ENCODE peak calls at places on chromosomes 5 and 9, in four cellular contexts. One of them, this sample, is unnamed.

GRCh38 chr5:55338810-55339243 is 31.0 kb downstream of the MTREX start:
- DNase-seq in stomach: no peak
- DNase-seq in mammary epithelial cell: no peak
- DNase-seq in astrocyte: no peak
- DNase-seq in this sample: no peak

GRCh38 chr9:93020785-93021670 is 37.5 kb upstream of the SUSD3 start:
- DNase-seq in stomach: no peak
- DNase-seq in mammary epithelial cell: no peak
- DNase-seq in astrocyte: no peak
- DNase-seq in this sample: no peak

GRCh38 chr9:93325307-93326035 is 126.0 kb upstream of the FAM120A start:
- DNase-seq in stomach: no peak
- DNase-seq in mammary epithelial cell: no peak
- DNase-seq in astrocyte: no peak
- DNase-seq in this sample: no peak

GRCh38 chr9:116589392-116590354 is 97.4 kb upstream of the TRIM32 start:
- DNase-seq in stomach: no peak
- DNase-seq in mammary epithelial cell: peak
- DNase-seq in astrocyte: no peak
- DNase-seq in this sample: peak

GRCh38 chr9:16267336-16268036 is 603.0 kb downstream of the BNC2 start:
- DNase-seq in stomach: peak
- DNase-seq in mammary epithelial cell: no peak
- DNase-seq in astrocyte: peak
- DNase-seq in this sample: no peak

GRCh38 chr9:128409998-128410397 is 10.7 kb upstream of the CERCAM start:
- DNase-seq in stomach: no peak
- DNase-seq in mammary epithelial cell: peak
- DNase-seq in astrocyte: no peak
- DNase-seq in this sample: peak

GRCh38 chr5:161414037-161414436 is 132.5 kb downstream of the GABRB2 start:
- DNase-seq in stomach: no peak
- DNase-seq in mammary epithelial cell: peak
- DNase-seq in astrocyte: no peak
- DNase-seq in this sample: no peak

GRCh38 chr5:56525117-56525516 is 290.2 kb upstream of the MAP3K1 start:
- DNase-seq in stomach: peak
- DNase-seq in mammary epithelial cell: peak
- DNase-seq in astrocyte: peak
- DNase-seq in this sample: no peak

GRCh38 chr5:54278031-54278830 is 32.1 kb downstream of the ARL15 start:
- DNase-seq in stomach: no peak
- DNase-seq in mammary epithelial cell: no peak
- DNase-seq in astrocyte: no peak
- DNase-seq in this sample: no peak

GRCh38 chr5:5643481-5643880 is 221.0 kb downstream of the ICE1 start:
- DNase-seq in stomach: no peak
- DNase-seq in mammary epithelial cell: no peak
- DNase-seq in astrocyte: no peak
- DNase-seq in this sample: no peak

GRCh38 chr5:80935811-80936385 is 24.3 kb upstream of the RASGRF2 start:
- DNase-seq in stomach: no peak
- DNase-seq in mammary epithelial cell: no peak
- DNase-seq in astrocyte: no peak
- DNase-seq in this sample: no peak

GRCh38 chr9:136547508-136548215 is 1.8 kb upstream of the NOTCH1 start:
- DNase-seq in stomach: no peak
- DNase-seq in mammary epithelial cell: no peak
- DNase-seq in astrocyte: no peak
- DNase-seq in this sample: no peak

GRCh38 chr9:95516736-95517558 is at the start of gene PTCH1:
- DNase-seq in stomach: peak
- DNase-seq in mammary epithelial cell: peak
- DNase-seq in astrocyte: peak
- DNase-seq in this sample: peak

GRCh38 chr9:127561491-127562270 is 50.4 kb upstream of the STXBP1 start:
- DNase-seq in stomach: peak
- DNase-seq in mammary epithelial cell: peak
- DNase-seq in astrocyte: peak
- DNase-seq in this sample: peak

GRCh38 chr9:133452562-133452961 is 7.2 kb upstream of the CACFD1 start:
- DNase-seq in stomach: no peak
- DNase-seq in mammary epithelial cell: no peak
- DNase-seq in astrocyte: no peak
- DNase-seq in this sample: no peak

GRCh38 chr9:93085676-93086075 is 10.3 kb upstream of the CARD19 start:
- DNase-seq in stomach: no peak
- DNase-seq in mammary epithelial cell: no peak
- DNase-seq in astrocyte: no peak
- DNase-seq in this sample: no peak

GRCh38 chr5:127696688-127697087 is 6.5 kb upstream of the CCDC192 start:
- DNase-seq in stomach: no peak
- DNase-seq in mammary epithelial cell: no peak
- DNase-seq in astrocyte: peak
- DNase-seq in this sample: no peak

GRCh38 chr9:76417394-76417793 is 23.2 kb upstream of the RFK start:
- DNase-seq in stomach: no peak
- DNase-seq in mammary epithelial cell: no peak
- DNase-seq in astrocyte: no peak
- DNase-seq in this sample: no peak

GRCh38 chr5:139061856-139062255 is 136.3 kb downstream of the SIL1 start:
- DNase-seq in stomach: no peak
- DNase-seq in mammary epithelial cell: no peak
- DNase-seq in astrocyte: peak
- DNase-seq in this sample: no peak
- H3K4me3 ChIP-seq in stomach: no peak
- H3K4me3 ChIP-seq in mammary epithelial cell: no peak
- H3K4me3 ChIP-seq in astrocyte: no peak
- H3K4me3 ChIP-seq in this sample: no peak

GRCh38 chr9:101027733-101028345 is 688 bp upstream of the PLPPR1 start:
- DNase-seq in stomach: no peak
- DNase-seq in mammary epithelial cell: peak
- DNase-seq in astrocyte: no peak
- DNase-seq in this sample: no peak
- H3K4me3 ChIP-seq in stomach: peak
- H3K4me3 ChIP-seq in mammary epithelial cell: peak
- H3K4me3 ChIP-seq in astrocyte: peak
- H3K4me3 ChIP-seq in this sample: peak

DNA sequence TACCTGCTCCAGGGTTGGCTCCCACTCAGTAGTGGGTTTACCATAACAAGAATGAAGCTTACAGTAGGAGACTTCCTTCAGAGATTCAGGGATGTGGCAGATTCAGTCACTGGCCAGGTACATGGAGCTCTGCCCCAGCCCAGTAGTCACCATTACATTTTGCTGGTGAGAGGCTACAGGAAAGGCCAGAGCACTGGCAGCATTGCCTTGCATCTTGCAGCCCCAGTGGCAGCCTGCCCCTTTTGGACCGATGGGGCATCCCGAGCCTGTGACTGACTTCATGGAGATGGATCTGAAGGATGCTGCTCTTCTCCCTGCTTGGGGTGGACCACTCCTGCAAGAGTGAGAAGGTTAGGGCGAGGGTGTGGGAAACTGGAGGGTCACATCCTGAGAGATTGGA is 16.8 kb downstream of the TAS2R1 start:
- DNase-seq in stomach: no peak
- DNase-seq in mammary epithelial cell: no peak
- DNase-seq in astrocyte: no peak
- DNase-seq in this sample: no peak
- H3K4me3 ChIP-seq in stomach: no peak
- H3K4me3 ChIP-seq in mammary epithelial cell: no peak
- H3K4me3 ChIP-seq in astrocyte: no peak
- H3K4me3 ChIP-seq in this sample: no peak

GRCh38 chr5:62588668-62589067 is 10.0 kb downstream of the LRRC70 start:
- DNase-seq in stomach: no peak
- DNase-seq in mammary epithelial cell: no peak
- DNase-seq in astrocyte: no peak
- DNase-seq in this sample: no peak

GRCh38 chr5:62589504-62589903 is 10.9 kb downstream of the LRRC70 start:
- DNase-seq in stomach: no peak
- DNase-seq in mammary epithelial cell: no peak
- DNase-seq in astrocyte: no peak
- DNase-seq in this sample: no peak

GRCh38 chr5:62585751-62586150 is 7.1 kb downstream of the LRRC70 start:
- DNase-seq in stomach: no peak
- DNase-seq in mammary epithelial cell: no peak
- DNase-seq in astrocyte: peak
- DNase-seq in this sample: no peak

GRCh38 chr5:62585306-62585705 is 6.7 kb downstream of the LRRC70 start:
- DNase-seq in stomach: no peak
- DNase-seq in mammary epithelial cell: no peak
- DNase-seq in astrocyte: no peak
- DNase-seq in this sample: no peak

DNA sequence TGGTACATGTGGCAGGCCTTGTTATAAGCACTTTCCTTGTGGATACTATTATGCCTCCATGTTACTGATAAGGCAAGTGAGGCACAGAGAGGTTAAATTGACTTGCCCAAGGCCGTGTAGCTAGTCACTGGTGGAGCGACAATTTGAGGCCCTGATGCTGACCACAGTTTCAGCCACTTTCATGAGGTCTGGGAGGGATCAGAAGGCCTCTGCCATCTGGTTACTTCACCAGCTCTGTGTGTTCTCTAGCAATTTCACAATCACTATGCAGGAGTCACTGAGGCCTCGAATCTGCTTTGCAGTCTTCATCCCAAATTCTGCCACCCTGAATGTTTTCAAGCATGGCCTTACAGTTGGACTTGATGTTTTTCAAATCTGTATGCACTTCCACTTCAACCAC is 9.1 kb downstream of the LRRC70 start:
- DNase-seq in stomach: no peak
- DNase-seq in mammary epithelial cell: no peak
- DNase-seq in astrocyte: no peak
- DNase-seq in this sample: no peak
- H3K4me3 ChIP-seq in stomach: no peak
- H3K4me3 ChIP-seq in mammary epithelial cell: no peak
- H3K4me3 ChIP-seq in astrocyte: no peak
- H3K4me3 ChIP-seq in this sample: no peak